ENCODE peak calls at places on chromosomes 16 and 17, in nine cellular contexts. One of them, this sample, is unnamed.

GRCh38 chr17:8163978-8164814 is 1.4 kb upstream of the VAMP2 start:
- DNase-seq in neural crest cell: no peak
- DNase-seq in PC-3: no peak
- DNase-seq in OCI-LY7: peak
- DNase-seq in LoVo: no peak
- DNase-seq in stimulated activated naive CD4-positive, alpha-beta T cell: peak
- DNase-seq in EL: peak
- DNase-seq in amniotic stem cell: no peak
- DNase-seq in NCI-H774: no peak
- DNase-seq in this sample: peak

GRCh38 chr16:706189-707061 is 824 bp upstream of the FBXL16 start:
- DNase-seq in neural crest cell: no peak
- DNase-seq in PC-3: no peak
- DNase-seq in OCI-LY7: no peak
- DNase-seq in LoVo: no peak
- DNase-seq in stimulated activated naive CD4-positive, alpha-beta T cell: no peak
- DNase-seq in EL: no peak
- DNase-seq in amniotic stem cell: no peak
- DNase-seq in NCI-H774: no peak
- DNase-seq in this sample: no peak

GRCh38 chr16:66846266-66846665 is 2.1 kb downstream of the CA7 start:
- DNase-seq in neural crest cell: no peak
- DNase-seq in PC-3: no peak
- DNase-seq in OCI-LY7: no peak
- DNase-seq in LoVo: no peak
- DNase-seq in stimulated activated naive CD4-positive, alpha-beta T cell: no peak
- DNase-seq in EL: no peak
- DNase-seq in amniotic stem cell: no peak
- DNase-seq in NCI-H774: no peak
- DNase-seq in this sample: no peak

GRCh38 chr17:35160354-35161201 is 13.0 kb downstream of the UNC45B start:
- DNase-seq in neural crest cell: no peak
- DNase-seq in PC-3: no peak
- DNase-seq in OCI-LY7: no peak
- DNase-seq in LoVo: no peak
- DNase-seq in stimulated activated naive CD4-positive, alpha-beta T cell: peak
- DNase-seq in EL: no peak
- DNase-seq in amniotic stem cell: no peak
- DNase-seq in NCI-H774: no peak
- DNase-seq in this sample: no peak

GRCh38 chr17:49715717-49716279 is 8.0 kb upstream of the SLC35B1 start:
- DNase-seq in neural crest cell: no peak
- DNase-seq in PC-3: no peak
- DNase-seq in OCI-LY7: no peak
- DNase-seq in LoVo: no peak
- DNase-seq in stimulated activated naive CD4-positive, alpha-beta T cell: no peak
- DNase-seq in EL: no peak
- DNase-seq in amniotic stem cell: no peak
- DNase-seq in NCI-H774: no peak
- DNase-seq in this sample: peak

GRCh38 chr17:82930043-82930923 is 90.5 kb upstream of the ZNF750 start:
- DNase-seq in neural crest cell: no peak
- DNase-seq in PC-3: no peak
- DNase-seq in OCI-LY7: no peak
- DNase-seq in LoVo: no peak
- DNase-seq in stimulated activated naive CD4-positive, alpha-beta T cell: no peak
- DNase-seq in EL: no peak
- DNase-seq in amniotic stem cell: no peak
- DNase-seq in NCI-H774: no peak
- DNase-seq in this sample: no peak

GRCh38 chr17:17121162-17121561 is 78.9 kb downstream of the MPRIP start:
- DNase-seq in neural crest cell: no peak
- DNase-seq in PC-3: no peak
- DNase-seq in OCI-LY7: no peak
- DNase-seq in LoVo: no peak
- DNase-seq in stimulated activated naive CD4-positive, alpha-beta T cell: no peak
- DNase-seq in EL: no peak
- DNase-seq in amniotic stem cell: no peak
- DNase-seq in NCI-H774: no peak
- DNase-seq in this sample: no peak

GRCh38 chr17:21689604-21690003 is 2.7 kb upstream of the KCNJ18 start:
- DNase-seq in neural crest cell: no peak
- DNase-seq in PC-3: peak
- DNase-seq in OCI-LY7: no peak
- DNase-seq in LoVo: no peak
- DNase-seq in stimulated activated naive CD4-positive, alpha-beta T cell: no peak
- DNase-seq in EL: peak
- DNase-seq in amniotic stem cell: peak
- DNase-seq in NCI-H774: no peak
- DNase-seq in this sample: no peak

GRCh38 chr16:81558444-81559175 is 114.0 kb downstream of the CMIP start:
- DNase-seq in neural crest cell: no peak
- DNase-seq in PC-3: no peak
- DNase-seq in OCI-LY7: no peak
- DNase-seq in LoVo: peak
- DNase-seq in stimulated activated naive CD4-positive, alpha-beta T cell: no peak
- DNase-seq in EL: no peak
- DNase-seq in amniotic stem cell: no peak
- DNase-seq in NCI-H774: peak
- DNase-seq in this sample: peak

GRCh38 chr16:83888672-83889044 is 10.3 kb upstream of the MLYCD start:
- DNase-seq in neural crest cell: no peak
- DNase-seq in PC-3: no peak
- DNase-seq in OCI-LY7: no peak
- DNase-seq in LoVo: no peak
- DNase-seq in stimulated activated naive CD4-positive, alpha-beta T cell: no peak
- DNase-seq in EL: no peak
- DNase-seq in amniotic stem cell: no peak
- DNase-seq in NCI-H774: no peak
- DNase-seq in this sample: no peak

GRCh38 chr16:69941251-69942098 is 9.7 kb upstream of the CLEC18A start:
- DNase-seq in neural crest cell: no peak
- DNase-seq in PC-3: no peak
- DNase-seq in OCI-LY7: no peak
- DNase-seq in LoVo: no peak
- DNase-seq in stimulated activated naive CD4-positive, alpha-beta T cell: no peak
- DNase-seq in EL: no peak
- DNase-seq in amniotic stem cell: no peak
- DNase-seq in NCI-H774: no peak
- DNase-seq in this sample: no peak

GRCh38 chr17:3558603-3559269 is 1.1 kb upstream of the TRPV3 start:
- DNase-seq in neural crest cell: no peak
- DNase-seq in PC-3: peak
- DNase-seq in OCI-LY7: peak
- DNase-seq in LoVo: no peak
- DNase-seq in stimulated activated naive CD4-positive, alpha-beta T cell: no peak
- DNase-seq in EL: peak
- DNase-seq in amniotic stem cell: no peak
- DNase-seq in NCI-H774: peak
- DNase-seq in this sample: no peak

GRCh38 chr16:87602821-87603683 is 744 bp downstream of the JPH3 start:
- DNase-seq in neural crest cell: no peak
- DNase-seq in PC-3: no peak
- DNase-seq in OCI-LY7: no peak
- DNase-seq in LoVo: no peak
- DNase-seq in stimulated activated naive CD4-positive, alpha-beta T cell: no peak
- DNase-seq in EL: no peak
- DNase-seq in amniotic stem cell: no peak
- DNase-seq in NCI-H774: no peak
- DNase-seq in this sample: peak

GRCh38 chr16:75007443-75007842 is 8.6 kb downstream of the ZNRF1 start:
- DNase-seq in neural crest cell: no peak
- DNase-seq in PC-3: no peak
- DNase-seq in OCI-LY7: no peak
- DNase-seq in LoVo: no peak
- DNase-seq in stimulated activated naive CD4-positive, alpha-beta T cell: no peak
- DNase-seq in EL: no peak
- DNase-seq in amniotic stem cell: no peak
- DNase-seq in NCI-H774: no peak
- DNase-seq in this sample: no peak

GRCh38 chr16:2702871-2703745 is 16.9 kb downstream of the PRSS27 start:
- DNase-seq in neural crest cell: no peak
- DNase-seq in PC-3: no peak
- DNase-seq in OCI-LY7: no peak
- DNase-seq in LoVo: no peak
- DNase-seq in stimulated activated naive CD4-positive, alpha-beta T cell: no peak
- DNase-seq in EL: no peak
- DNase-seq in amniotic stem cell: no peak
- DNase-seq in NCI-H774: no peak
- DNase-seq in this sample: no peak

GRCh38 chr16:70634861-70635260 is 11.5 kb upstream of the IL34 start:
- DNase-seq in neural crest cell: no peak
- DNase-seq in PC-3: no peak
- DNase-seq in OCI-LY7: no peak
- DNase-seq in LoVo: no peak
- DNase-seq in stimulated activated naive CD4-positive, alpha-beta T cell: no peak
- DNase-seq in EL: peak
- DNase-seq in amniotic stem cell: no peak
- DNase-seq in NCI-H774: no peak
- DNase-seq in this sample: no peak

GRCh38 chr17:79997004-79997673 is 38.5 kb downstream of the TBC1D16 start:
- DNase-seq in neural crest cell: no peak
- DNase-seq in PC-3: no peak
- DNase-seq in OCI-LY7: peak
- DNase-seq in LoVo: no peak
- DNase-seq in stimulated activated naive CD4-positive, alpha-beta T cell: peak
- DNase-seq in EL: no peak
- DNase-seq in amniotic stem cell: no peak
- DNase-seq in NCI-H774: no peak
- DNase-seq in this sample: no peak

GRCh38 chr17:77148959-77149510 is 8.3 kb downstream of the SEC14L1 start:
- DNase-seq in neural crest cell: no peak
- DNase-seq in PC-3: no peak
- DNase-seq in OCI-LY7: no peak
- DNase-seq in LoVo: no peak
- DNase-seq in stimulated activated naive CD4-positive, alpha-beta T cell: no peak
- DNase-seq in EL: no peak
- DNase-seq in amniotic stem cell: no peak
- DNase-seq in NCI-H774: no peak
- DNase-seq in this sample: no peak

GRCh38 chr17:2954898-2955445 is 108.4 kb downstream of the OR1D5 start:
- DNase-seq in neural crest cell: no peak
- DNase-seq in PC-3: peak
- DNase-seq in OCI-LY7: peak
- DNase-seq in LoVo: peak
- DNase-seq in stimulated activated naive CD4-positive, alpha-beta T cell: no peak
- DNase-seq in EL: peak
- DNase-seq in amniotic stem cell: no peak
- DNase-seq in NCI-H774: peak
- DNase-seq in this sample: no peak

GRCh38 chr17:62704381-62704971 is 77.0 kb downstream of the MRC2 start:
- DNase-seq in neural crest cell: peak
- DNase-seq in PC-3: peak
- DNase-seq in OCI-LY7: no peak
- DNase-seq in LoVo: peak
- DNase-seq in stimulated activated naive CD4-positive, alpha-beta T cell: no peak
- DNase-seq in EL: peak
- DNase-seq in amniotic stem cell: no peak
- DNase-seq in NCI-H774: peak
- DNase-seq in this sample: peak

GRCh38 chr17:64095144-64095882 is 34.6 kb downstream of the ERN1 start:
- DNase-seq in neural crest cell: no peak
- DNase-seq in PC-3: peak
- DNase-seq in OCI-LY7: no peak
- DNase-seq in LoVo: no peak
- DNase-seq in stimulated activated naive CD4-positive, alpha-beta T cell: no peak
- DNase-seq in EL: no peak
- DNase-seq in amniotic stem cell: no peak
- DNase-seq in NCI-H774: peak
- DNase-seq in this sample: peak

GRCh38 chr16:24753437-24753836 is 24.0 kb downstream of the TNRC6A start:
- DNase-seq in neural crest cell: no peak
- DNase-seq in PC-3: peak
- DNase-seq in OCI-LY7: no peak
- DNase-seq in LoVo: no peak
- DNase-seq in stimulated activated naive CD4-positive, alpha-beta T cell: no peak
- DNase-seq in EL: no peak
- DNase-seq in amniotic stem cell: no peak
- DNase-seq in NCI-H774: no peak
- DNase-seq in this sample: no peak

GRCh38 chr16:67173808-67174705 is 3.7 kb downstream of the NOL3 start:
- DNase-seq in neural crest cell: peak
- DNase-seq in PC-3: peak
- DNase-seq in OCI-LY7: peak
- DNase-seq in LoVo: peak
- DNase-seq in stimulated activated naive CD4-positive, alpha-beta T cell: peak
- DNase-seq in EL: peak
- DNase-seq in amniotic stem cell: peak
- DNase-seq in NCI-H774: peak
- DNase-seq in this sample: peak

GRCh38 chr17:63419949-63420867 is 25.9 kb downstream of the CYB561 start:
- DNase-seq in neural crest cell: no peak
- DNase-seq in PC-3: no peak
- DNase-seq in OCI-LY7: no peak
- DNase-seq in LoVo: no peak
- DNase-seq in stimulated activated naive CD4-positive, alpha-beta T cell: no peak
- DNase-seq in EL: no peak
- DNase-seq in amniotic stem cell: no peak
- DNase-seq in NCI-H774: no peak
- DNase-seq in this sample: no peak

GRCh38 chr16:14002416-14002815 is 68.7 kb upstream of the MRTFB start:
- DNase-seq in neural crest cell: no peak
- DNase-seq in PC-3: no peak
- DNase-seq in OCI-LY7: no peak
- DNase-seq in LoVo: no peak
- DNase-seq in stimulated activated naive CD4-positive, alpha-beta T cell: no peak
- DNase-seq in EL: peak
- DNase-seq in amniotic stem cell: no peak
- DNase-seq in NCI-H774: no peak
- DNase-seq in this sample: no peak

GRCh38 chr16:4393243-4393606 is 21.6 kb downstream of the VASN start:
- DNase-seq in neural crest cell: no peak
- DNase-seq in PC-3: peak
- DNase-seq in OCI-LY7: no peak
- DNase-seq in LoVo: no peak
- DNase-seq in stimulated activated naive CD4-positive, alpha-beta T cell: no peak
- DNase-seq in EL: peak
- DNase-seq in amniotic stem cell: no peak
- DNase-seq in NCI-H774: no peak
- DNase-seq in this sample: no peak

GRCh38 chr17:50219345-50219744 is 17.9 kb upstream of the COL1A1 start:
- DNase-seq in neural crest cell: no peak
- DNase-seq in PC-3: peak
- DNase-seq in OCI-LY7: no peak
- DNase-seq in LoVo: no peak
- DNase-seq in stimulated activated naive CD4-positive, alpha-beta T cell: no peak
- DNase-seq in EL: peak
- DNase-seq in amniotic stem cell: peak
- DNase-seq in NCI-H774: no peak
- DNase-seq in this sample: no peak

GRCh38 chr17:6660765-6661463 is 9.4 kb downstream of the C17orf100 start:
- DNase-seq in neural crest cell: no peak
- DNase-seq in PC-3: no peak
- DNase-seq in OCI-LY7: peak
- DNase-seq in LoVo: no peak
- DNase-seq in stimulated activated naive CD4-positive, alpha-beta T cell: no peak
- DNase-seq in EL: no peak
- DNase-seq in amniotic stem cell: no peak
- DNase-seq in NCI-H774: no peak
- DNase-seq in this sample: no peak

GRCh38 chr16:6777624-6778023 is 555.0 kb upstream of the RBFOX1 start:
- DNase-seq in neural crest cell: no peak
- DNase-seq in PC-3: no peak
- DNase-seq in OCI-LY7: no peak
- DNase-seq in LoVo: no peak
- DNase-seq in stimulated activated naive CD4-positive, alpha-beta T cell: no peak
- DNase-seq in EL: no peak
- DNase-seq in amniotic stem cell: no peak
- DNase-seq in NCI-H774: no peak
- DNase-seq in this sample: no peak

GRCh38 chr17:29241015-29241963 is 5.4 kb upstream of the CRYBA1 start:
- DNase-seq in neural crest cell: peak
- DNase-seq in PC-3: peak
- DNase-seq in OCI-LY7: peak
- DNase-seq in LoVo: peak
- DNase-seq in stimulated activated naive CD4-positive, alpha-beta T cell: no peak
- DNase-seq in EL: peak
- DNase-seq in amniotic stem cell: peak
- DNase-seq in NCI-H774: no peak
- DNase-seq in this sample: no peak

This sample was measured in COR-L47.